ENCODE peak calls at places on chromosomes 1 and 21, in four cellular contexts. S is tibial artery, R is esophagus squamous epithelium, T is HAP-1. J is an unnamed sample. For H3K36me3, the result is how much of the 10 kb centered on the place peaks cover.

GRCh38 chr1:175525222-175525621 is 218.2 kb downstream of the TNR start:
- DNase-seq in S (no peak), R (no peak), T (no peak), J (no peak)

GRCh38 chr1:196209265-196209664 is 399.0 kb downstream of the KCNT2 start:
- DNase-seq in S (no peak), R (no peak), T (no peak), J (no peak)

GRCh38 chr1:159783724-159784123 is 3.0 kb downstream of the DUSP23 start:
- DNase-seq in S (no peak), R (no peak), T (no peak), J (no peak)

GRCh38 chr1:152107984-152108898 is 7.0 kb downstream of the TCHH start:
- DNase-seq in S (no peak), R (no peak), T (no peak), J (peak)

GRCh38 chr1:165936542-165936941 is 109.1 kb downstream of the UCK2 start:
- DNase-seq in S (no peak), R (no peak), T (no peak), J (no peak)

GRCh38 chr1:151898519-151898991 is 10.8 kb downstream of the THEM4 start:
- DNase-seq in S (no peak), R (no peak), T (no peak), J (no peak)

GRCh38 chr1:243974451-243975292 is 76.4 kb upstream of the ZBTB18 start:
- DNase-seq in S (no peak), R (no peak), T (no peak), J (no peak)

GRCh38 chr21:31354604-31355443 is 10.8 kb upstream of the TIAM1 start:
- DNase-seq in S (no peak), R (no peak), T (no peak), J (no peak)

GRCh38 chr21:41868062-41868710 is 11.0 kb downstream of the PRDM15 start:
- DNase-seq in S (no peak), R (no peak), T (no peak), J (no peak)

GRCh38 chr1:61287014-61287413 is 204.7 kb downstream of the NFIA start:
- DNase-seq in S (no peak), R (no peak), T (no peak), J (no peak)

GRCh38 chr21:44557491-44558328 is 885 bp downstream of the KRTAP10-3 start:
- DNase-seq in S (peak), R (no peak), T (no peak), J (peak)

GRCh38 chr1:156086256-156086662 is 4.0 kb upstream of the MEX3A start:
- DNase-seq in S (no peak), R (no peak), T (peak), J (peak)

GRCh38 chr1:18529714-18530113 is 49.0 kb downstream of the KLHDC7A start:
- DNase-seq in S (no peak), R (no peak), T (no peak), J (no peak)

GRCh38 chr1:3903141-3904005 is 3.3 kb upstream of the C1orf174 start:
- DNase-seq in S (peak), R (no peak), T (no peak), J (no peak)

DNA sequence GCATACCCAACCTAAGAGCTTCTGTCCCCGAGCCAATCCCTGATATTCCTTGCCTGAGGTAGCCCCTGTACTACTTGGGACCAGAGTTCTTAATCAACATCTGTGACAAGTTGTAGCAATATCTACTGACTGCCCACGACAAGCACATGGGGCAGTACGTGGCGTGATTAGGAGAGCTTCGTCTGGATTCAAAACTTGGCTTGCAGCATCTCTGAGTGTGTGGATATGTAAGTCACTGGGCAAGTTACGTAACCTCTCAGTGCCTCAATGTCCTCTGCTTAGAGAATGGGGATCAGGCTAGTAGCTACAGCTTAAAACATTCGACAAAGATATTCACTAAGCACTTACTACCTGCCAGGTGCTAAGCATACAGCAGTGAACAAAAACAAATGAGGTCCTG is 5.0 kb downstream of the HSPG2 start:
- DNase-seq in S (peak), R (no peak), T (no peak), J (no peak)
- H3K4me3 ChIP-seq in S (peak), R (no peak), T (no peak), J (no peak)

GRCh38 chr1:99891997-99892396 is 41.8 kb downstream of the AGL start:
- DNase-seq in S (no peak), R (no peak), T (no peak), J (no peak)
- H3K36me3 ChIP-seq in S (half or more), R (under half), T (under half), J (under half)

GRCh38 chr1:109814993-109815786 is 51.5 kb upstream of the EPS8L3 start:
- DNase-seq in S (no peak), R (no peak), T (no peak), J (no peak)
- H3K4me3 ChIP-seq in S (no peak), R (no peak), T (no peak), J (no peak)

DNA sequence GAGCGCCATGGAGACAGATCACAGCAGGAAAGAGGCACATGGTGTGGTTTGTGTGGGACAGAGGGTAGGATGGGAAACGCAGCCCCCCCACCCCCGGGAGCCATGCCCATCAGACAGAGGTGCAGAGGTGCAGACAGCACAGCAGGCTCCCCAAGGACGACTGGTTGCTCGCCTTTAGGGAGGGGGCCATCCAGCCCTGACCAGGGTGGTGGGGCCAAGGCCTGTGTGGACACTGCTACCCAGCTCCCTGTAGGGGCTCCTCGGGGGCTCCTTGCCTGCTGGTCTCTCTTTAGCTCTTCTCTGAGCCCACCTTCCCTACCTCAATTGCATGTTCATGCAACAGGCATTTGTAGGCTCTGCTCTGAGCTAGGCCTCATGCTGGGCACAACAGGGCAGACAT is 3.7 kb downstream of the KCNAB2 start:
- DNase-seq in S (no peak), R (no peak), T (no peak), J (no peak)
- H3K36me3 ChIP-seq in S (under half), R (under half), T (under half), J (under half)

GRCh38 chr1:2641381-2642130 is 8.7 kb upstream of the MMEL1 start:
- DNase-seq in S (peak), R (no peak), T (no peak), J (peak)

GRCh38 chr1:2643414-2644077 is 10.7 kb upstream of the MMEL1 start:
- DNase-seq in S (peak), R (no peak), T (no peak), J (no peak)

GRCh38 chr1:2642560-2643413 is 10.0 kb upstream of the MMEL1 start:
- DNase-seq in S (peak), R (no peak), T (peak), J (peak)

GRCh38 chr1:2640626-2641025 is 7.8 kb upstream of the MMEL1 start:
- DNase-seq in S (no peak), R (no peak), T (no peak), J (no peak)

DNA sequence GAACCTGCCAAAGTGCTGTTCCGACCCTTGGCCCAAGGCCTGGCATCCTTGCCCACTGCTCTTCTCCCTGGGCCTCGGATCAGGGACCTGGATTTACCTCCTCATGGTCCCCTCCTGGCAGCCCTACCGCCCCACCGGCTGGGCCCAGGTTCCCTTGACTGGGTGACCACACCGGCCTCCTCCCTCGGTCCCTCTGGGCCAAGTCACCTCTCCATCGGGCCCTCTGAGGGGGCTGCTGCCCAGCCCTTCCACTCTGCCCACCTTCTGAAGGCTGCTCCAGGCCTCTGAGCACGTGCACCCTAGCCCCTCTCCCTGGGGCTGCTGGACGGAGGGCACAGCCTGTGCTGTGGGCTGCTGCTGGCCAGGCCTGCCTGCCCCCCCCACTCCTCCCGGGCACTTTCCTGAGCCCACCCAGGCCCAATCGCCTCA is 9.3 kb upstream of the MMEL1 start:
- DNase-seq in S (peak), R (no peak), T (no peak), J (no peak)
- H3K4me3 ChIP-seq in S (peak), R (peak), T (peak), J (peak)

DNA sequence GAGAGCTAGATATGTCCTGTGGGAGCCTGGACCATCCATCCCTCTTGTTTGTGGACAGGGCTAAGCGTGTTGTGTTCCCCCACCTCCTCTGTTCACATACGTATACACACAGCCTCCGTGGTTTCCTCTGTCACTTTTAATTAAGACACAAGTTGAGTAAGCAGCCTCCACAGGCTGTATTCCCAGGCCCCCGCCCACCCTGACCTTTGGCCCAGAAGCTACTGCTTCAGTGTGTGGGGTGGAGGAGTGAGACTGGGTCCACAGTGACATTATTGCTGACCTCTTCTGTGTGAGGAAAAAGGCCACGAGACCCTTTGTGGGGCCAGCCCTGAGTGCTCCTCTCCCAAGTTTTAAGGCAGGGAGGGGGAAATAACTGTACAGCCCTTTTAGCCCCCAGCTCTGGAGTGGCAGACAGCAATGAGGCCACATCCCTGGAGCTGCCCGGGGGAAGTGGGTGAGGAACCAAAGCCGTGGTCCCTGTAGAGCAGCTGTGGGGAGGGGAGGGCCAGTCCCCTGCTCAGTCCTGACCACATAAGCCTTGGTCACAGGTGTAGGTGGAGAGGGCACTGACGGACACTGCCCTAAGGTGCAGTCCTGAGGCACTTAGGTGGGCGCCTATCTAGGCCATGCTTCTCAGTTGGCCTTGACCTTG is 4.4 kb downstream of the ELOVL1 start:
- DNase-seq in S (no peak), R (no peak), T (no peak), J (peak)
- H3K36me3 ChIP-seq in S (under half), R (under half), T (half or more), J (under half)

DNA sequence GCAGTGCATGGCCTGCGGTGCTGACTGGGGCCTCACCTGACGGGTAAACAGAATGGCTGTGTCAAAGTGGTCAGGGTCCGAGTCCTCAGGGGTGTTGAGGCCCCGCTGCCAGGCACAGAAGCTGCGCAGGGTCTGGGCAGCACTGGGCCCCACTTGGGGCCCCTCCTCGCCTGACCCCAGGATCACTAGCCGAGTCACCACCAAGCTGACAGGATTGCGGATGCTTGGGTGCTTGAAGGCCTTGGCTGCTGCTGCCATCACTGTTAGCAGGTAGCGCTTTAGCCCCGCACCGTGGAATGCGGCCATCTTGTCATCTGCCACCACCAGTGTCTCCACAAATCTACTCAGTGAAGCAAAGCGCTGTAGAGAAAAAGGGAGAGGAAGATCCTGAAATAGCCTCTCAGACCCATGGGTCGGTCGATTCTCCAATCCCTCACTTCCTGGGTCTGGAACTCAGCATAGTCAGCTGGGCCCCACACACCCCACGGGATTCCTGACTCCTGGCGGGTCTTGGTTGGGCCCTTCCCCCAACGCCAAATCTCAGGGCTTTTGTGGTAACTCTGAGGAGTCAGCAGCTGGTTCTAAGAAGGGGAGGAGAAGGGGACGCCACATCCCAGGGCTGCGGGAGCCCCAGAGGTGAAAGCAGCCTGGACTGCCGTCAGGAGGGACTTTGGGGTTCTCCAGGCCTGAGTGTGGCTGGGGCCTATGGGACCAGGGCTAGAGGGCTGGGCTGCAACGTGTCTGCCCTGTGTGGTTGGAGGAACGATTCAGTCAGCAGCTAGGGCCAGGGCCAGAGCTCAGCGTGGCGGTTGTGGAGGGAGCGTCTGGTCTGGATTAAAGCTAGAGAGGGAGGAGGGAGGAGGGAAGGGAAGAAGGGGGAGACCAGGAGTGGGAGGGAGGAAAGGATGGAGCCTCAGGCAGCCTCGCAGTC is 2.1 kb downstream of the ADAMTS4 start:
- DNase-seq in S (peak), R (no peak), T (no peak), J (peak)
- H3K4me3 ChIP-seq in S (peak), R (no peak), T (no peak), J (peak)